ENCODE peak calls at places on chromosome 3, in seven cellular contexts. W, Q, O, C, K, D and F are unnamed samples.
A peak's percentile ranks its signal among the peaks of the same experiment; 100 is the strongest.

GRCh38 chr3:103308921-103309320 is 874.1 kb downstream of the ZPLD1 start:
- DNase-seq in W (no peak), Q (no peak), O (peak; percentile 55), C (no peak), K (no peak), D (no peak), F (no peak)

GRCh38 chr3:56254835-56255234 is 213.4 kb downstream of the ERC2 start:
- DNase-seq in W (no peak), Q (no peak), O (no peak), C (no peak), K (no peak), D (no peak), F (no peak)

GRCh38 chr3:97138914-97139541 is 324.6 kb downstream of the EPHA6 start:
- DNase-seq in W (no peak), Q (no peak), O (peak; percentile 50), C (no peak), K (no peak), D (peak; percentile 46), F (no peak)

GRCh38 chr3:186871403-186871924 is 29.0 kb downstream of the ADIPOQ start:
- DNase-seq in W (no peak), Q (no peak), O (no peak), C (no peak), K (no peak), D (no peak), F (no peak)

GRCh38 chr3:50450135-50450911 is 53.1 kb downstream of the CACNA2D2 start:
- DNase-seq in W (peak; percentile 56), Q (peak; percentile 58), O (no peak), C (peak; percentile 74), K (peak; percentile 63), D (peak; percentile 88), F (peak; percentile 19)

GRCh38 chr3:134018406-134018805 is 11.3 kb downstream of the SLCO2A1 start:
- DNase-seq in W (no peak), Q (no peak), O (no peak), C (no peak), K (no peak), D (peak; percentile 18), F (no peak)

GRCh38 chr3:49377483-49377882 is 19.3 kb upstream of the GPX1 start:
- DNase-seq in W (no peak), Q (peak; percentile 41), O (no peak), C (peak; percentile 54), K (peak; percentile 16), D (no peak), F (no peak)

GRCh38 chr3:40996827-40997710 is 202.2 kb upstream of the CTNNB1 start:
- DNase-seq in W (no peak), Q (no peak), O (no peak), C (no peak), K (no peak), D (no peak), F (no peak)

GRCh38 chr3:171556574-171557145 is 96.5 kb upstream of the TNIK start:
- DNase-seq in W (no peak), Q (no peak), O (no peak), C (no peak), K (no peak), D (no peak), F (no peak)

GRCh38 chr3:73080201-73080966 is 18.9 kb downstream of the EBLN2 start:
- DNase-seq in W (no peak), Q (no peak), O (peak; percentile 73), C (no peak), K (no peak), D (no peak), F (no peak)

GRCh38 chr3:177618873-177619771 is 421.8 kb upstream of the TBL1XR1 start:
- DNase-seq in W (no peak), Q (no peak), O (no peak), C (no peak), K (no peak), D (no peak), F (no peak)

GRCh38 chr3:96264701-96265100 is 549.7 kb upstream of the EPHA6 start:
- DNase-seq in W (no peak), Q (no peak), O (no peak), C (no peak), K (no peak), D (no peak), F (no peak)

GRCh38 chr3:72401005-72401404 is 447.2 kb downstream of the SHQ1 start:
- DNase-seq in W (no peak), Q (no peak), O (no peak), C (no peak), K (no peak), D (no peak), F (no peak)

GRCh38 chr3:64093825-64094712 is 70.8 kb upstream of the PSMD6 start:
- DNase-seq in W (no peak), Q (no peak), O (no peak), C (no peak), K (no peak), D (no peak), F (no peak)

GRCh38 chr3:18194431-18194830 is 230.7 kb downstream of the SATB1 start:
- DNase-seq in W (no peak), Q (no peak), O (no peak), C (no peak), K (no peak), D (no peak), F (no peak)

GRCh38 chr3:63015614-63016016 is 140.4 kb upstream of the CADPS start:
- DNase-seq in W (no peak), Q (no peak), O (peak; percentile 99), C (no peak), K (no peak), D (no peak), F (peak; percentile 8)